ENCODE peak calls at places on chromosomes 12 and 14, in four cellular contexts. L is astrocyte, P is GM23248, J is MM.1S. M is an unnamed sample. For H3K4me1, the result is how much of the 10 kb centered on the place peaks cover.

GRCh38 chr12:92144045-92144630 is 1.5 kb downstream of the BTG1 start:
- DNase-seq in L (peak), P (peak), J (peak), M (peak)

GRCh38 chr12:68792952-68793351 is 15.0 kb upstream of the MDM2 start:
- DNase-seq in L (no peak), P (peak), J (peak), M (peak)

GRCh38 chr12:2264622-2265306 is 212.0 kb downstream of the CACNA1C start:
- DNase-seq in L (peak), P (peak), J (no peak), M (peak)

GRCh38 chr14:102089621-102090343 is 2.9 kb upstream of the HSP90AA1 start:
- DNase-seq in L (no peak), P (no peak), J (no peak), M (no peak)

GRCh38 chr12:80504389-80505153 is 60.5 kb downstream of the PTPRQ start:
- DNase-seq in L (no peak), P (no peak), J (peak), M (no peak)

GRCh38 chr12:51190820-51191219 is 17.9 kb upstream of the TFCP2 start:
- DNase-seq in L (no peak), P (no peak), J (no peak), M (no peak)

GRCh38 chr12:68175566-68176033 is 16.1 kb upstream of the IFNG start:
- DNase-seq in L (no peak), P (no peak), J (peak), M (peak)

GRCh38 chr12:118058881-118059644 is 1.9 kb downstream of the WSB2 start:
- DNase-seq in L (peak), P (peak), J (no peak), M (no peak)

GRCh38 chr12:79373896-79374499 is 316.8 kb downstream of the PAWR start:
- DNase-seq in L (no peak), P (peak), J (peak), M (peak)

GRCh38 chr14:106657460-106657859 is 1131.1 kb downstream of the TMEM121 start:
- DNase-seq in L (no peak), P (no peak), J (peak), M (no peak)

GRCh38 chr12:75705749-75706719 is 194.6 kb upstream of the KRR1 start:
- DNase-seq in L (peak), P (peak), J (no peak), M (no peak)

GRCh38 chr12:59929091-59929490 is 333.3 kb downstream of the SLC16A7 start:
- DNase-seq in L (peak), P (peak), J (no peak), M (no peak)

GRCh38 chr14:49687942-49688700 is at the start of gene POLE2:
- DNase-seq in L (peak), P (peak), J (peak), M (peak)

GRCh38 chr12:29671742-29672141 is 112.0 kb downstream of the TMTC1 start:
- DNase-seq in L (no peak), P (no peak), J (no peak), M (no peak)

GRCh38 chr12:6167327-6168280 is 32.6 kb upstream of the CD9 start:
- DNase-seq in L (peak), P (peak), J (peak), M (no peak)

GRCh38 chr12:63918788-63919300 is 74.3 kb downstream of the SRGAP1 start:
- DNase-seq in L (peak), P (peak), J (no peak), M (no peak)

GRCh38 chr12:13085968-13086686 is 17.3 kb downstream of the GSG1 start:
- DNase-seq in L (no peak), P (peak), J (no peak), M (no peak)

GRCh38 chr12:27936196-27936595 is 36.3 kb downstream of the PTHLH start:
- DNase-seq in L (peak), P (peak), J (no peak), M (no peak)

GRCh38 chr12:110721570-110721969 is 21.1 kb downstream of the PPP1CC start:
- DNase-seq in L (no peak), P (no peak), J (no peak), M (no peak)

GRCh38 chr14:63752449-63753169 is 24.7 kb upstream of the SGPP1 start:
- DNase-seq in L (peak), P (peak), J (no peak), M (no peak)

GRCh38 chr14:60758875-60759274 is 24.3 kb downstream of the MNAT1 start:
- DNase-seq in L (no peak), P (no peak), J (peak), M (no peak)

GRCh38 chr14:100898465-100898864 is 5.1 kb downstream of the RTL1 start:
- DNase-seq in L (no peak), P (no peak), J (no peak), M (peak)

GRCh38 chr12:46830731-46831334 is 5.0 kb upstream of the SLC38A4 start:
- DNase-seq in L (no peak), P (peak), J (no peak), M (no peak)

GRCh38 chr12:123150273-123150803 is 552 bp downstream of the PITPNM2 start:
- DNase-seq in L (no peak), P (no peak), J (no peak), M (peak)

GRCh38 chr12:68780731-68781130 is 27.2 kb upstream of the MDM2 start:
- DNase-seq in L (no peak), P (no peak), J (no peak), M (no peak)

GRCh38 chr14:23364604-23365352 is at the start of gene EFS:
- DNase-seq in L (peak), P (peak), J (no peak), M (no peak)

GRCh38 chr14:89409961-89410360 is 7.1 kb downstream of the FOXN3 start:
- DNase-seq in L (no peak), P (no peak), J (no peak), M (no peak)

GRCh38 chr14:50027797-50028196 is 88.6 kb downstream of the VCPKMT start:
- DNase-seq in L (no peak), P (no peak), J (no peak), M (no peak)

GRCh38 chr12:10397311-10397710 is 7.5 kb upstream of the KLRK1 start:
- DNase-seq in L (no peak), P (no peak), J (no peak), M (no peak)

GRCh38 chr14:49955013-49955412 is 62.1 kb downstream of the ARF6 start:
- DNase-seq in L (no peak), P (peak), J (no peak), M (peak)

GRCh38 chr14:94451091-94451751 is 1.4 kb downstream of the SERPINA11 start:
- DNase-seq in L (no peak), P (no peak), J (no peak), M (peak)

GRCh38 chr14:94447986-94448808 is 4.4 kb downstream of the SERPINA11 start:
- DNase-seq in L (no peak), P (no peak), J (no peak), M (no peak)

GRCh38 chr14:94451826-94452225 is 774 bp downstream of the SERPINA11 start:
- DNase-seq in L (no peak), P (no peak), J (no peak), M (no peak)

GRCh38 chr14:94449930-94450329 is 2.7 kb downstream of the SERPINA11 start:
- DNase-seq in L (no peak), P (no peak), J (no peak), M (no peak)

GRCh38 chr14:94450722-94451090 is 1.9 kb downstream of the SERPINA11 start:
- DNase-seq in L (no peak), P (no peak), J (no peak), M (no peak)
- H3K9ac ChIP-seq in L (no peak), P (no peak), J (no peak), M (no peak)

GRCh38 chr14:95495538-95496025 is 20.9 kb downstream of the SYNE3 start:
- DNase-seq in L (no peak), P (no peak), J (no peak), M (no peak)

GRCh38 chr14:95493503-95493902 is 22.9 kb downstream of the SYNE3 start:
- DNase-seq in L (no peak), P (no peak), J (no peak), M (no peak)

GRCh38 chr14:95495093-95495492 is 21.4 kb downstream of the SYNE3 start:
- DNase-seq in L (no peak), P (no peak), J (no peak), M (no peak)

GRCh38 chr14:95493976-95494375 is 22.5 kb downstream of the SYNE3 start:
- DNase-seq in L (no peak), P (no peak), J (no peak), M (no peak)

GRCh38 chr14:95494456-95494855 is 22.0 kb downstream of the SYNE3 start:
- DNase-seq in L (no peak), P (no peak), J (no peak), M (no peak)
- H3K4me1 ChIP-seq in L (under half), P (under half), J (half or more), M (under half)

DNA sequence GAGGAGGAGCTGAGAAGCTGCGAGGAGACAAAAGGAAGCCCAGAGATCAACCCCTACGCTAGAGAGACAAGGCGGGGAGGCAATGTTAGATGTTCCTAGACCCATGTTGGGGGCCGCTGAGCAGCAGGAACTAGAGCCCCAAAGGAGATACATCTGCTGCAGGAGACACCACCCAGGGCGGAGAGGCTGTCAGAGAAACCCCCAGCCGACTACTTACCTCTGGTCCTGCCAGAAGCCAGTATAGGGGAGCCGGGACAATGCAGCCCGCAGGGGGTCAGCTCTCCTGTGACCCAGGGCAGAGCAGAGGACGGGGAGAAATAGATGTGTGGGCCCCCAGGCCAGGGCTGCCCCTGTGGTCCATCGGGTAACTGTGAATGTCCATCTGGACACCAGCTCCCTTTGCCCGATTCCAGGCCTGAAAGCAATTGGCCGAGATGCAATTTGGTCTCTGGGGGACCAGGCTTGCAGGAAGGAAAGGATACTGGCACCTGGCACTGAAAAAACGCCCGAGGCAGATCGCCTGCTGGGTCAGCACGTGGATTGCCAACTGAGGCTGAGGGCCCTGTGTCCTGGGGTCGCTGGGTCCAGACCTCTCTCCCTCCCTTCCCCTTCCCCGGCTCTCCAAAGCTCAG is 34.9 kb downstream of the SYNE3 start:
- DNase-seq in L (no peak), P (no peak), J (no peak), M (no peak)
- H3K27ac ChIP-seq in L (no peak), P (no peak), J (peak), M (no peak)

DNA sequence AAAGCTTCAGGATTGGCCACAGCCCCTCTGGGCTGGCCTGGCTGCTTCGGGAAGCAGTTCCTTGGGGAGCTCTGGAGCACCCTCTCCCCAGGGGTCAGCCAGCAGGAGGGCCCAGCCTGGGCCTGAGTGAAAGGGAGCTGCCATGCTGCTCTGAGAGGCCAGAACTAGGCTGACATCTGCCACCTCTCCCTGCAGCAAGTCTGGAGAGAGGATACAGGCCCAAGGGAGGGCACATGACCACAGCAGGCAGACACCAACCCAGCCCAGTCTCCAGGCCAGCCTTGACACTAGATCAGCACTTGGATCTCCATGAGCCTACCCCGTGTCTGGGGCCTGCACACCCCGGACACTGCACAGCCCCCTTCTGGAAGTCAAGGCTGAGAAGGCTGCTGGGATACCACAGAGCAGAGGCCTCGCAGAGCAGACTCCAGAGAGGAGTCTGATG is 13.1 kb downstream of the COL2A1 start:
- DNase-seq in L (no peak), P (no peak), J (no peak), M (no peak)
- H3K9ac ChIP-seq in L (no peak), P (no peak), J (no peak), M (no peak)

DNA sequence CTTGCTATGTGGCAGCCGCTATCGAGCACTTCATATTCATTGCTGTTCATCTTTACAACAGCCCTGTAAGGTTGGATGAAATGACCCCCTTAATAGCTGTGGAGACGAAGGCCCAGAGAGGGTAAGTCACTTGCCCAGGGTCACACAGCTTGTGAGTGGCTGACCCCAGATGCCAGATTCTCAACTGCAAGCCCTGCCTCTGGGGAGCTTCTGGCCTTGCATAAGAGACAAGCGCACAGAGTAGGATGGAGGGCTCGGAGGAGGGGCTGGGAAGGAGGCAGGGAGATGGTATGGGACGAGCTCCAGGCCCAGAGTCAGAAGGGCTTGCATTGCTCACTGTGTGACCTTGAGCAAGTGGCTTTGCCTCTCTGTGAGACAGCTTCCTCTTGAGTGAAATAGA is 27.4 kb upstream of the NCOR2 start:
- DNase-seq in L (no peak), P (no peak), J (no peak), M (no peak)
- H3K4me1 ChIP-seq in L (under half), P (under half), J (under half), M (under half)

M was measured in endodermal cell.